ENCODE peak calls at places on chromosome 3, in eight cellular contexts. H is aorta, Y is lower lobe of right lung, F is lung, I is right cardiac atrium, Z is kidney epithelial cell, N is adipocyte, O is GM23248. L is an unnamed sample.

GRCh38 chr3:194195611-194196010 is 59.7 kb downstream of the HES1 start:
- DNase-seq in H (no peak), Y (no peak), F (no peak), I (no peak), Z (no peak), N (no peak), O (no peak), L (peak; percentile 83)

GRCh38 chr3:194840661-194841514 is 155.2 kb downstream of the FAM43A start:
- DNase-seq in H (no peak), Y (no peak), F (no peak), I (no peak), Z (no peak), N (peak; percentile 43), O (peak; percentile 68), L (no peak)

GRCh38 chr3:133927543-133928066 is 31.9 kb upstream of the RAB6B start:
- DNase-seq in H (no peak), Y (peak; percentile 71), F (peak; percentile 28), I (peak; percentile 86), Z (no peak), N (peak; percentile 87), O (peak; percentile 65), L (peak; percentile 68)

GRCh38 chr3:53773586-53774368 is 72.4 kb downstream of the CHDH start:
- DNase-seq in H (no peak), Y (no peak), F (no peak), I (no peak), Z (no peak), N (peak; percentile 92), O (peak; percentile 95), L (peak; percentile 30)

GRCh38 chr3:139388961-139389551 is 391 bp downstream of the COPB2 start:
- DNase-seq in H (no peak), Y (no peak), F (no peak), I (no peak), Z (no peak), N (peak; percentile 22), O (peak; percentile 41), L (no peak)

GRCh38 chr3:42914771-42915515 is 9.0 kb downstream of the ZNF662 start:
- DNase-seq in H (no peak), Y (no peak), F (no peak), I (no peak), Z (no peak), N (no peak), O (no peak), L (no peak)

GRCh38 chr3:64278631-64279030 is 53.4 kb upstream of the PRICKLE2 start:
- DNase-seq in H (no peak), Y (no peak), F (no peak), I (no peak), Z (no peak), N (no peak), O (no peak), L (no peak)

GRCh38 chr3:5411786-5412185 is 224.3 kb downstream of the EDEM1 start:
- DNase-seq in H (no peak), Y (no peak), F (no peak), I (no peak), Z (no peak), N (no peak), O (no peak), L (no peak)

GRCh38 chr3:5071061-5071460 is 51.0 kb upstream of the ARL8B start:
- DNase-seq in H (no peak), Y (no peak), F (no peak), I (no peak), Z (no peak), N (peak; percentile 37), O (peak; percentile 88), L (no peak)

GRCh38 chr3:26562324-26562723 is 60.2 kb upstream of the LRRC3B start:
- DNase-seq in H (no peak), Y (no peak), F (no peak), I (no peak), Z (no peak), N (no peak), O (no peak), L (no peak)

GRCh38 chr3:187913617-187914033 is 168.4 kb upstream of the BCL6 start:
- DNase-seq in H (no peak), Y (no peak), F (no peak), I (no peak), Z (no peak), N (peak; percentile 28), O (peak; percentile 35), L (no peak)

GRCh38 chr3:69092030-69092513 is 7.3 kb downstream of the ARL6IP5 start:
- DNase-seq in H (no peak), Y (no peak), F (no peak), I (no peak), Z (no peak), N (no peak), O (no peak), L (no peak)

GRCh38 chr3:45330500-45331295 is 57.7 kb upstream of the LARS2 start:
- DNase-seq in H (no peak), Y (no peak), F (no peak), I (no peak), Z (no peak), N (no peak), O (no peak), L (no peak)

GRCh38 chr3:20040476-20041196 is 390 bp downstream of the KAT2B start:
- DNase-seq in H (peak; percentile 88), Y (peak; percentile 87), F (peak; percentile 77), I (peak; percentile 92), Z (no peak), N (peak; percentile 89), O (peak; percentile 82), L (peak; percentile 89)

GRCh38 chr3:124770341-124771082 is 40.3 kb downstream of the UMPS start:
- DNase-seq in H (peak; percentile 81), Y (no peak), F (no peak), I (peak; percentile 90), Z (no peak), N (peak; percentile 18), O (no peak), L (peak; percentile 74)

GRCh38 chr3:144923051-144923450 is 951.4 kb downstream of the DIPK2A start:
- DNase-seq in H (no peak), Y (no peak), F (no peak), I (no peak), Z (no peak), N (peak; percentile 49), O (no peak), L (no peak)

GRCh38 chr3:98651766-98652077 is 58.3 kb upstream of the CPOX start:
- DNase-seq in H (no peak), Y (no peak), F (no peak), I (no peak), Z (no peak), N (no peak), O (no peak), L (no peak)

GRCh38 chr3:98662699-98663098 is 69.3 kb upstream of the CPOX start:
- DNase-seq in H (no peak), Y (no peak), F (no peak), I (no peak), Z (no peak), N (no peak), O (no peak), L (no peak)

GRCh38 chr3:98655666-98656065 is 62.3 kb upstream of the CPOX start:
- DNase-seq in H (no peak), Y (no peak), F (no peak), I (no peak), Z (no peak), N (no peak), O (peak; percentile 64), L (no peak)

GRCh38 chr3:98657429-98657828 is 64.0 kb upstream of the CPOX start:
- DNase-seq in H (no peak), Y (peak; percentile 83), F (peak; percentile 52), I (peak; percentile 73), Z (no peak), N (no peak), O (peak; percentile 3), L (peak; percentile 44)
- H3K4me3 ChIP-seq in H (no peak overlapping the region), Y (no peak overlapping the region), F (no peak overlapping the region), I (no peak overlapping the region), Z (no peak overlapping the region), N (no peak overlapping the region), O (no peak overlapping the region), L (no peak overlapping the region)

GRCh38 chr3:58474967-58475578 is 16.8 kb upstream of the KCTD6 start:
- DNase-seq in H (no peak), Y (no peak), F (no peak), I (no peak), Z (no peak), N (no peak), O (no peak), L (no peak)
- H3K4me3 ChIP-seq in H (no peak overlapping the region), Y (no peak overlapping the region), F (no peak overlapping the region), I (no peak overlapping the region), Z (no peak overlapping the region), N (no peak overlapping the region), O (no peak overlapping the region), L (no peak overlapping the region)

DNA sequence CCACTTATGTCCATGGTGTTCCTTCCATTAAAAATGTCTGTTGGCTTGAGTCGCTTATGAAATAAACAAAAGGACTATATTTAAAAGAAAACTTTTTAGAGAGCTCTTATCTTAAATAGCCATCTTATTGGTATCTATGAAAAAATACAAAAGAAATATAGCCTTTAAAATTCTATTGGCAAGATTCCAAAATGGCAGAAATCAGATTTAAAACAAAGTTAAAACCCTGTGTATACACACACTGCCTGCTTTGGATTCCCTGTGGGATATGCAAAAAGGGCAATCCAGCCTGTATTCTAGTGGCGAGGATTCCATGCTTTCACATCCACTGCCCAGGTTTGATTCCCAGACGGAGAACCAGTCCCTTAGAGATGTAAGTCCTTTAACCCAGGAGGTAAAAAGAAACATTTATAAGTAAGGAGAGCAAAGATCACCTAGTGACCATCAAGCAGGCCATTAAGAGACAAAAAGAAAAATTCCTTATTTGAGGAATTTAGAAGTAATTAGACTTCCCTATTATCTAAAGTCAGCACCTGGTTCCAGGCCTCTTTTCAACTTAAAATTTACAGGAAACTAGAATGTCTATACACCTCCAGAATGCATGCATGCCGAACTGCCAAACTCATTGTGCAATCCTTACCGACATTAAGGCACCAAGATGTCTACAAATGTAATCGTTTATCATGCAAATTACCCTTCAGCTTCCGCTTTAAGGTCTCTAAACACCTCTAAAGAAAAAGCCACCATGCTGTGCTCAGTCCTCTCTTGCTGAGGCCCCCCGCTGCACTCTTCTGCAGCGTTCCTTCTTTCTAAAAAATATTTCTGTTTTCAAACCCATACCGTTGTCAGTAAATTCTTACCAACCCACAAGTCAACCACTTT is 69.6 kb upstream of the STRIT1 start:
- DNase-seq in H (no peak), Y (no peak), F (no peak), I (no peak), Z (no peak), N (no peak), O (no peak), L (no peak)
- H3K4me3 ChIP-seq in H (no peak overlapping the region), Y (no peak overlapping the region), F (no peak overlapping the region), I (no peak overlapping the region), Z (no peak overlapping the region), N (no peak overlapping the region), O (no peak overlapping the region), L (no peak overlapping the region)

DNA sequence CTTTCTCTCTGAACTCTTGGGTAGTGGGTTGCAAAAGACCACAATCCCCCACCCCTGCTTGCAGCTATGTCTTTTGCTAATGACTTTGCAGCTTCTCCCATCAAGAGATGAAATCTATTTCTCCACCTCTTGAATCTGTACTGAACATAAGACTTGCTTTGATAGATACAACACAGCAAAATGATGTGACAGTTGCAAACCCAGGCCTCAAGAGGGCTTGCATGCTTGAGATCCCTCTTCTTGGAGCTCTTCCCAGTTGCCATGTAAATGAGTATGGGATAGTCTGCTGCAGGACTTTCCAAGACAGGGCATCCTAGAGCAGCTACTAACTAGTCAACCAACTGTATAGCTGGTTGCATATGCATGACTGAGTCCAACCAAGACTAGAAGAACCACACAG is 783.6 kb downstream of the PDCD6IP start:
- DNase-seq in H (no peak), Y (no peak), F (no peak), I (no peak), Z (no peak), N (no peak), O (no peak), L (no peak)
- H3K4me3 ChIP-seq in H (no peak overlapping the region), Y (no peak overlapping the region), F (no peak overlapping the region), I (no peak overlapping the region), Z (no peak overlapping the region), N (no peak overlapping the region), O (no peak overlapping the region), L (no peak overlapping the region)

L was measured in thyroid gland.